ENCODE peak calls at places on chromosomes 16 and 17, in four cellular contexts. U is GM12865, N is vagina, W is fibroblast of pulmonary artery. Y is an unnamed sample.
A peak's percentile ranks its signal among the peaks of the same experiment; 100 is the strongest.

GRCh38 chr16:55760665-55761035 is 72.2 kb downstream of the CES1 start:
- DNase-seq in U (no peak), N (no peak), W (no peak), Y (no peak)

GRCh38 chr16:68000450-68000849 is 1.2 kb upstream of the DPEP2 start:
- DNase-seq in U (no peak), N (no peak), W (peak; percentile 22), Y (no peak)

GRCh38 chr17:76738468-76738850 is 540 bp downstream of the MFSD11 start:
- DNase-seq in U (no peak), N (no peak), W (no peak), Y (no peak)

GRCh38 chr16:11133344-11133921 is 122.6 kb downstream of the SOCS1 start:
- DNase-seq in U (no peak), N (no peak), W (peak; percentile 95), Y (no peak)

GRCh38 chr16:17467923-17468540 is 2.7 kb downstream of the XYLT1 start:
- DNase-seq in U (peak; percentile 53), N (no peak), W (peak; percentile 59), Y (no peak)

GRCh38 chr17:64053101-64053500 is 32.7 kb upstream of the ICAM2 start:
- DNase-seq in U (no peak), N (no peak), W (no peak), Y (no peak)

GRCh38 chr16:85123891-85124635 is 11.8 kb upstream of the CIBAR2 start:
- DNase-seq in U (no peak), N (no peak), W (peak; percentile 85), Y (no peak)

GRCh38 chr17:27906623-27907022 is 13.5 kb upstream of the LYRM9 start:
- DNase-seq in U (no peak), N (no peak), W (no peak), Y (no peak)

GRCh38 chr16:27123795-27124194 is 57.1 kb downstream of the C16orf82 start:
- DNase-seq in U (no peak), N (no peak), W (no peak), Y (no peak)

GRCh38 chr17:33292981-33293867 is at the start of gene ASIC2:
- DNase-seq in U (no peak), N (no peak), W (no peak), Y (no peak)

GRCh38 chr17:33291248-33292183 is 1.6 kb downstream of the ASIC2 start:
- DNase-seq in U (no peak), N (no peak), W (peak; percentile 10), Y (peak; percentile 30)

GRCh38 chr17:33290156-33290697 is 2.9 kb downstream of the ASIC2 start:
- DNase-seq in U (no peak), N (no peak), W (no peak), Y (no peak)

GRCh38 chr17:33294994-33295393 is 1.9 kb upstream of the ASIC2 start:
- DNase-seq in U (no peak), N (no peak), W (no peak), Y (no peak)

GRCh38 chr17:33292184-33292980 is 713 bp downstream of the ASIC2 start:
- DNase-seq in U (no peak), N (no peak), W (peak; percentile 7), Y (peak; percentile 33)
- TF ChIP-seq CTCF in U (peak; percentile 6), N (no peak), W (no peak), Y (no peak)

DNA sequence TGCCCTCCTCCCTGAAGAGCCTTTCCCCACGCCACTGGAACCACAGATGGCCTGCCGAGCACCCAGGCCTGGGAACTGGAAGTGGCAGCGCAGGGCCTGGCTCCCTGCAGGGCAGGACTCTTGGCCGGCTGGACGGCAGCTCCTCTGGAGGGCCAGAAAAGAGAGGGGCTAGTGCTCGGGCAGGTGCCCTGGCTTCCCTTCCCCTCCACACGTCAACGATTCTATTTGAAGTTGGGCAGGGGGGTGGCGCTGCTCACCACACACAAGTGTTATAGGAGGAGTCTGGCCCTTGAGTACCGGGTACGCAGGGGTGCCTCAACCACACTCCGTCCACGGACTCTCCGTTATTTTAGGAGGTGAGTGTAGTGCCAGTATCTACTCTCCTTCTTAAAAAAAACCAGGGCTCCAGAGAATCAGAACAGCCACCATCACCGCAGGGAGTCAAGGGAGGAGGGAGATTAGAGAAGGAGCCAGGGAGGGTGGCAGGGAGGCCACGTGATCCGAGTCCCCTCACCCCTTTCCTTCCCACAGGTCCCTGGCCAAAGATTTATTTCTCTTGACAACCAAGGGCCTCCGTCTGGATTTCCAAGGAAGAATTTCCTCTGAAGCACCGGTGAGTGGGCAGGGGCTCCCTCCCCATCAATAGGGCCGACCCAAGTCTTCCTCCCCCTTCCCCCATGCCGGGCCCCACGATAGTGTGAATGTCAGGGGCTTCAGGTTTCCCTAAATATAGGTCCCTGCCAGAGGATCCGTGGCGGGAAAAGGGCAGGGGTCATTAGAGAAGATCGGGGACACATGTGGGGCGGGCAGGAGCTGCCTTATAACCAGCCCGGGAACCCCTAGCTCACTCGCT is 1.4 kb upstream of the ALDOA start:
- DNase-seq in U (peak; percentile 89), N (no peak), W (no peak), Y (peak; percentile 85)
- TF ChIP-seq CTCF in U (peak; percentile 45), N (peak; percentile 54), W (no peak), Y (peak; percentile 37)

GRCh38 chr16:22186517-22186916 is 19.6 kb upstream of the EEF2K start:
- DNase-seq in U (no peak), N (no peak), W (no peak), Y (no peak)
- TF ChIP-seq CTCF in U (peak; percentile 19), N (no peak), W (peak; percentile 21), Y (no peak)

GRCh38 chr17:34641368-34641767 is 62.0 kb downstream of the TMEM132E start:
- DNase-seq in U (no peak), N (no peak), W (no peak), Y (no peak)

GRCh38 chr17:34639706-34640425 is 60.5 kb downstream of the TMEM132E start:
- DNase-seq in U (no peak), N (no peak), W (no peak), Y (no peak)

GRCh38 chr17:34637041-34637547 is 57.7 kb downstream of the TMEM132E start:
- DNase-seq in U (no peak), N (no peak), W (no peak), Y (no peak)

GRCh38 chr17:34637548-34638525 is 58.5 kb downstream of the TMEM132E start:
- DNase-seq in U (peak; percentile 78), N (no peak), W (peak; percentile 70), Y (peak; percentile 91)

GRCh38 chr17:34638526-34639260 is 59.3 kb downstream of the TMEM132E start:
- DNase-seq in U (no peak), N (no peak), W (no peak), Y (no peak)
- TF ChIP-seq CTCF in U (no peak), N (no peak), W (no peak), Y (no peak)

DNA sequence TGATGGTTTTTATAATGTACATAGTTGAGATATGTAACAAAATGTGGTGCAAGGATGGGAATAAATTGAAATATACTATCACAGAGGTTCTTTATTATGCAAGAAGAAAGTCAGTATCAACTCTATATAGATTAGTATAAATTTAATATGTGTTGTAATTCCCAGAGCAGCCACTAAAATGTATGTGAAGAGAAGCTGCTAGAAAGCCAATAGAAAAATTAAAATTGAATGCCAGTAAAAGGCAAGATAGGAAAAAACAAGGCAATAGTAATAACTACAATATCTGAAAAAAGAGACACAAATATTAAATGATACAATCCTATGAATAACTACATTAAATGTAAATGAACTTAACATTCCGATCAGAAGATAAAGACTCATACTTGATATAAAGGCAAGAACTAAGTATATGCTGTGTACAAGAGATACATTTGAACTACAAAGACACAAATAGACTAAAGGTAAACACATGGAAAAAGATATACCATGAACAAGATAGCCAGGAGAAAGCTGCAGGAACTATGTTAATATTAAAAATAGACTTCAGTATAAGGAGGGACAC is 92.0 kb downstream of the ABCA8 start:
- DNase-seq in U (no peak), N (no peak), W (no peak), Y (no peak)
- TF ChIP-seq CTCF in U (no peak), N (no peak), W (no peak), Y (no peak)

GRCh38 chr17:9292563-9292941 is 271.2 kb downstream of the NTN1 start:
- DNase-seq in U (no peak), N (no peak), W (no peak), Y (no peak)
- TF ChIP-seq CTCF in U (no peak), N (no peak), W (no peak), Y (no peak)

Y was measured in GM13976.